ENCODE peak calls at places on chromosomes 2 and 18, in seven cellular contexts. One of them, this sample, is unnamed.

GRCh38 chr2:105803773-105804172 is 59.1 kb downstream of the NCK2 start:
- DNase-seq in body of pancreas: no peak
- DNase-seq in cardiac muscle cell: no peak
- DNase-seq in endothelial cell of umbilical vein: no peak
- DNase-seq in colonic mucosa: no peak
- DNase-seq in transverse colon: no peak
- DNase-seq in tibial artery: no peak
- DNase-seq in this sample: no peak

GRCh38 chr2:220334210-220334609 is 706.8 kb downstream of the SLC4A3 start:
- DNase-seq in body of pancreas: no peak
- DNase-seq in cardiac muscle cell: peak; percentile 12
- DNase-seq in endothelial cell of umbilical vein: no peak
- DNase-seq in colonic mucosa: no peak
- DNase-seq in transverse colon: no peak
- DNase-seq in tibial artery: no peak
- DNase-seq in this sample: no peak

GRCh38 chr2:36322108-36322507 is 33.5 kb upstream of the CRIM1 start:
- DNase-seq in body of pancreas: no peak
- DNase-seq in cardiac muscle cell: peak; percentile 53
- DNase-seq in endothelial cell of umbilical vein: peak; percentile 70
- DNase-seq in colonic mucosa: no peak
- DNase-seq in transverse colon: no peak
- DNase-seq in tibial artery: no peak
- DNase-seq in this sample: no peak

GRCh38 chr2:81481994-81482368 is 1177.4 kb upstream of the LRRTM1 start:
- DNase-seq in body of pancreas: no peak
- DNase-seq in cardiac muscle cell: peak; percentile 0
- DNase-seq in endothelial cell of umbilical vein: no peak
- DNase-seq in colonic mucosa: no peak
- DNase-seq in transverse colon: no peak
- DNase-seq in tibial artery: no peak
- DNase-seq in this sample: no peak

GRCh38 chr2:121565389-121566250 is 34.9 kb downstream of the RNU4ATAC start:
- DNase-seq in body of pancreas: no peak
- DNase-seq in cardiac muscle cell: no peak
- DNase-seq in endothelial cell of umbilical vein: no peak
- DNase-seq in colonic mucosa: no peak
- DNase-seq in transverse colon: no peak
- DNase-seq in tibial artery: no peak
- DNase-seq in this sample: no peak

GRCh38 chr18:36960038-36960437 is 131.1 kb downstream of the KIAA1328 start:
- DNase-seq in body of pancreas: no peak
- DNase-seq in cardiac muscle cell: no peak
- DNase-seq in endothelial cell of umbilical vein: no peak
- DNase-seq in colonic mucosa: no peak
- DNase-seq in transverse colon: no peak
- DNase-seq in tibial artery: no peak
- DNase-seq in this sample: no peak

GRCh38 chr2:15038373-15039364 is 406.2 kb downstream of the LRATD1 start:
- DNase-seq in body of pancreas: no peak
- DNase-seq in cardiac muscle cell: no peak
- DNase-seq in endothelial cell of umbilical vein: no peak
- DNase-seq in colonic mucosa: no peak
- DNase-seq in transverse colon: no peak
- DNase-seq in tibial artery: no peak
- DNase-seq in this sample: no peak

GRCh38 chr2:149166958-149167810 is 128.7 kb downstream of the LYPD6B start:
- DNase-seq in body of pancreas: no peak
- DNase-seq in cardiac muscle cell: peak; percentile 26
- DNase-seq in endothelial cell of umbilical vein: no peak
- DNase-seq in colonic mucosa: no peak
- DNase-seq in transverse colon: no peak
- DNase-seq in tibial artery: no peak
- DNase-seq in this sample: no peak

GRCh38 chr2:230942920-230943896 is 18.2 kb upstream of the GPR55 start:
- DNase-seq in body of pancreas: no peak
- DNase-seq in cardiac muscle cell: peak; percentile 46
- DNase-seq in endothelial cell of umbilical vein: no peak
- DNase-seq in colonic mucosa: no peak
- DNase-seq in transverse colon: peak; percentile 38
- DNase-seq in tibial artery: no peak
- DNase-seq in this sample: no peak

GRCh38 chr2:130963849-130964793 is 127.4 kb downstream of the ARHGEF4 start:
- DNase-seq in body of pancreas: no peak
- DNase-seq in cardiac muscle cell: peak; percentile 15
- DNase-seq in endothelial cell of umbilical vein: no peak
- DNase-seq in colonic mucosa: no peak
- DNase-seq in transverse colon: no peak
- DNase-seq in tibial artery: no peak
- DNase-seq in this sample: no peak

GRCh38 chr2:57696016-57696415 is 350.6 kb upstream of the VRK2 start:
- DNase-seq in body of pancreas: no peak
- DNase-seq in cardiac muscle cell: no peak
- DNase-seq in endothelial cell of umbilical vein: no peak
- DNase-seq in colonic mucosa: no peak
- DNase-seq in transverse colon: no peak
- DNase-seq in tibial artery: no peak
- DNase-seq in this sample: no peak

GRCh38 chr18:69874058-69874457 is 73.6 kb downstream of the CD226 start:
- DNase-seq in body of pancreas: no peak
- DNase-seq in cardiac muscle cell: peak; percentile 69
- DNase-seq in endothelial cell of umbilical vein: no peak
- DNase-seq in colonic mucosa: no peak
- DNase-seq in transverse colon: no peak
- DNase-seq in tibial artery: no peak
- DNase-seq in this sample: no peak

GRCh38 chr2:19936979-19937378 is 35.2 kb upstream of the TTC32 start:
- DNase-seq in body of pancreas: no peak
- DNase-seq in cardiac muscle cell: no peak
- DNase-seq in endothelial cell of umbilical vein: no peak
- DNase-seq in colonic mucosa: no peak
- DNase-seq in transverse colon: no peak
- DNase-seq in tibial artery: no peak
- DNase-seq in this sample: no peak

GRCh38 chr2:65313126-65313953 is 85.7 kb downstream of the ACTR2 start:
- DNase-seq in body of pancreas: no peak
- DNase-seq in cardiac muscle cell: peak; percentile 16
- DNase-seq in endothelial cell of umbilical vein: no peak
- DNase-seq in colonic mucosa: no peak
- DNase-seq in transverse colon: no peak
- DNase-seq in tibial artery: no peak
- DNase-seq in this sample: no peak

GRCh38 chr2:32067549-32067948 is 4.2 kb downstream of the SPAST start:
- DNase-seq in body of pancreas: no peak
- DNase-seq in cardiac muscle cell: no peak
- DNase-seq in endothelial cell of umbilical vein: no peak
- DNase-seq in colonic mucosa: no peak
- DNase-seq in transverse colon: no peak
- DNase-seq in tibial artery: no peak
- DNase-seq in this sample: no peak

GRCh38 chr2:240759454-240759853 is 60.6 kb downstream of the KIF1A start:
- DNase-seq in body of pancreas: no peak
- DNase-seq in cardiac muscle cell: no peak
- DNase-seq in endothelial cell of umbilical vein: no peak
- DNase-seq in colonic mucosa: no peak
- DNase-seq in transverse colon: no peak
- DNase-seq in tibial artery: no peak
- DNase-seq in this sample: no peak

GRCh38 chr2:197121255-197121654 is 189.3 kb downstream of the ANKRD44 start:
- DNase-seq in body of pancreas: no peak
- DNase-seq in cardiac muscle cell: no peak
- DNase-seq in endothelial cell of umbilical vein: no peak
- DNase-seq in colonic mucosa: no peak
- DNase-seq in transverse colon: no peak
- DNase-seq in tibial artery: no peak
- DNase-seq in this sample: no peak

GRCh38 chr18:76338088-76338487 is 157.0 kb downstream of the ZNF516 start:
- DNase-seq in body of pancreas: no peak
- DNase-seq in cardiac muscle cell: no peak
- DNase-seq in endothelial cell of umbilical vein: no peak
- DNase-seq in colonic mucosa: no peak
- DNase-seq in transverse colon: no peak
- DNase-seq in tibial artery: no peak
- DNase-seq in this sample: no peak

GRCh38 chr2:66874411-66874810 is 439.5 kb downstream of the MEIS1 start:
- DNase-seq in body of pancreas: no peak
- DNase-seq in cardiac muscle cell: no peak
- DNase-seq in endothelial cell of umbilical vein: no peak
- DNase-seq in colonic mucosa: no peak
- DNase-seq in transverse colon: no peak
- DNase-seq in tibial artery: no peak
- DNase-seq in this sample: no peak

DNA sequence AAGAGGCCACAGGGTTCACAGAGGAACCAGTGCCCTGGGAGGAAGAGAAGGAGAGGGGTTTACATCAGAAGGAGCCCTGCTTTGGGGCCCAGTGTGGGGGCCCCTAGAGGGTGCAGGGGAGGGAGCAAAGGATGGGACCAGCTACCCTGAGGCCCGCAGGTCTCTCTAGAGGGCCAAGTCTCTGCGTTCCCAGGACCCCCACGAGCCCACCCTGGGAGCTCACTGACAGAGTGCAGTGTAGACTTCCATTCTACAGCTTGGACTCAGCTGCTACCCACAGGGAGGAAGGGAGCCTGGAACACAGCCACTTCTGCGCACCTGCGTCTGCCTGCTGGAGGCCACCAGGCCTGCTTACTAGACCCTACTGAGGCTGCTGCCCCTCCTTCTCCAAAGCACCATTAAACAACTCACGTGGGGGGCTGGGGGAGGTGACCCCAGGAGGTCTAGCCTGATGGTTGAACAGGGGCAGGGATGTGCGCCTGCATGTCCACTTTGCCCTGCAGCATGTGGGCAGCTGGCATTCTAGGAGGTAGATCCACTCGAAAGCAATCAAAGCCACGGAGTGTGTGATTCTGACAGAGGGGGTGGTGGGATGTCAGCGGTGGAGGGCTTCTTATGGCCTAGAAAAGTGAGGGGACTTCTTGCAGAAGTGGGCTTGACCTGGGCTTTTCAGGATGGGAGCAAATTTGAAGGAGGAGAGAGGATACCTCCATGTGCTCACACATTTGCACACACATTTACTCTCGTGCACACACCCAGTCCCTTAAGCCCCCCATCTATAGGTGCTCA is 90.2 kb downstream of the ZFP36L2 start:
- DNase-seq in body of pancreas: no peak
- DNase-seq in cardiac muscle cell: no peak
- DNase-seq in endothelial cell of umbilical vein: no peak
- DNase-seq in colonic mucosa: no peak
- DNase-seq in transverse colon: no peak
- DNase-seq in tibial artery: no peak
- DNase-seq in this sample: no peak
- H3K4me1 ChIP-seq in body of pancreas: peaks cover 20% of the 10 kb centered on the region
- H3K4me1 ChIP-seq in cardiac muscle cell: no peaks in the 10 kb centered on the region
- H3K4me1 ChIP-seq in endothelial cell of umbilical vein: peaks cover 12% of the 10 kb centered on the region
- H3K4me1 ChIP-seq in colonic mucosa: peaks cover 32% of the 10 kb centered on the region
- H3K4me1 ChIP-seq in transverse colon: peaks cover 64% of the 10 kb centered on the region
- H3K4me1 ChIP-seq in tibial artery: peaks cover 2% of the 10 kb centered on the region
- H3K4me1 ChIP-seq in this sample: no peaks in the 10 kb centered on the region

DNA sequence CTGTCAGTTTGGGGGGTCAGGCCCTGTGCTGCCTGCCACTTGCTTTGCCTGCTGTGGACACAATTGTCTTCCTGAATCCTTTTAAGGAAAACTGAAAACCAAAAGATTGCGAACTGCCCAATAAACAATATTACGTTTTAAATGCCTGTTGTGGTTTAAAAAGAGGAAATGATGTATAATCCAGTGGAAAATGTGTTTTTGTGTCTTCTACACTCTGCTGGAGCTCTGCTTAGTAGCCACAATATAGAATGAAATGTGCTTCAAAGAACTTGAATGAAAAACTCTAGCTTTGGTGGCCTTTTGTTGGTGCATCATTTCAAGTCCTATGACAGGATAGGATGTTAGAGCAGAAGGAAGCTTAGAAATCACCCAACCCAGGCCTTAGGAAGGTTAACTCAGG is 23.2 kb upstream of the CABYR start:
- DNase-seq in body of pancreas: no peak
- DNase-seq in cardiac muscle cell: no peak
- DNase-seq in endothelial cell of umbilical vein: no peak
- DNase-seq in colonic mucosa: no peak
- DNase-seq in transverse colon: no peak
- DNase-seq in tibial artery: no peak
- DNase-seq in this sample: no peak
- TF ChIP-seq CTCF in body of pancreas: no peak
- TF ChIP-seq CTCF in cardiac muscle cell: no peak
- TF ChIP-seq CTCF in endothelial cell of umbilical vein: no peak
- TF ChIP-seq CTCF in colonic mucosa: no peak
- TF ChIP-seq CTCF in transverse colon: no peak
- TF ChIP-seq CTCF in tibial artery: no peak
- TF ChIP-seq CTCF in this sample: no peak

DNA sequence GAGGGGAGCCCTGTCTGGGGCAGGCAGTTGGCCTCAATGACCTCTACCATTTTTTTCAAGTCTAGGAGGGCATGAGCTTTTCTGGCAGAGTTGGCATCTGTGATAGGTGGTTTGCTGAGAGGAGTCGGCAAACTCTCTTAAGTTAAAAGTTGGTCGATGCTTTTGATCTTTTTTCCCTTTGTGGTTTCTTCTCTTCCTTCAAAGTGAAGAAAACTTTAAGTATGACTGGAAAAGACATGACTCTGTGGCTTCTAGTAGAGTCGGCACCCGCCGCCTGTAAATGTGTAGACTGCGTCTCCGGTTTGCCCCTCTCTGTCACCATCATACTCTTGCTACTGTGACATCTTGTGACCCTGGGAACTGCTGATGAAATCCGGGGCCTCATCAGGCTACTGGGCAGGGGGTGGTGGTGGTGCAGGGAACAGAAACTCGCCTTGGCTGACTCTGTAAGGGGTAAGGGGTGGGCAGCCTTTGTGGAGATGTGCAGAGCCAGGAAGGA is 21.1 kb downstream of the INPP5D start:
- DNase-seq in body of pancreas: no peak
- DNase-seq in cardiac muscle cell: no peak
- DNase-seq in endothelial cell of umbilical vein: no peak
- DNase-seq in colonic mucosa: no peak
- DNase-seq in transverse colon: no peak
- DNase-seq in tibial artery: no peak
- DNase-seq in this sample: no peak
- H3K4me1 ChIP-seq in body of pancreas: peaks cover 8% of the 10 kb centered on the region
- H3K4me1 ChIP-seq in cardiac muscle cell: no peaks in the 10 kb centered on the region
- H3K4me1 ChIP-seq in endothelial cell of umbilical vein: peaks cover 40% of the 10 kb centered on the region
- H3K4me1 ChIP-seq in colonic mucosa: no peaks in the 10 kb centered on the region
- H3K4me1 ChIP-seq in transverse colon: peaks cover 75% of the 10 kb centered on the region
- H3K4me1 ChIP-seq in tibial artery: no peaks in the 10 kb centered on the region
- H3K4me1 ChIP-seq in this sample: peaks cover 12% of the 10 kb centered on the region

GRCh38 chr2:161250864-161251436 is 57.3 kb upstream of the PSMD14 start:
- DNase-seq in body of pancreas: no peak
- DNase-seq in cardiac muscle cell: peak; percentile 52
- DNase-seq in endothelial cell of umbilical vein: peak; percentile 73
- DNase-seq in colonic mucosa: no peak
- DNase-seq in transverse colon: no peak
- DNase-seq in tibial artery: no peak
- DNase-seq in this sample: no peak
- TF ChIP-seq CTCF in body of pancreas: peak; percentile 52
- TF ChIP-seq CTCF in cardiac muscle cell: peak; percentile 63
- TF ChIP-seq CTCF in endothelial cell of umbilical vein: peak; percentile 46
- TF ChIP-seq CTCF in colonic mucosa: peak; percentile 36
- TF ChIP-seq CTCF in transverse colon: peak; percentile 41
- TF ChIP-seq CTCF in tibial artery: no peak
- TF ChIP-seq CTCF in this sample: peak; percentile 28

DNA sequence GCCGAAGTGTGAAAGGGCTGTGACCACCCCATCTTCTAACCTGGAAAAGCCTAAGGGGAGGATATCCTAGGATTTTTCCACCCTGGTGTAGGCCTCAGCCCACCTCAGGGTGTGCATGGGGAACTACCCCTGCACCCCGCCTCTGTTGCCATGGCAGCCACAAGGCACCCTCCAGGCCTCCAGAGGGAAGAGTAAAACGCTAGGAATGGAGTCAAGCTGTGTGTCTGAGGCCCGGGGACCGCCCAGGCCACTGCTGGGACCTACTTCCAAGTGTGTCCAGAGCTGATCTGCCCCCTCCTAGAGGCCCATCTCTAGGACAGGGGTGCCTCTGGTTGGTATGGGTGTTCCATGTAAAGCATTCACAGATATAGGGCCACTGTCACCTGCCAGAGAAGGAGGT is 86.7 kb downstream of the PLB1 start:
- DNase-seq in body of pancreas: no peak
- DNase-seq in cardiac muscle cell: no peak
- DNase-seq in endothelial cell of umbilical vein: no peak
- DNase-seq in colonic mucosa: no peak
- DNase-seq in transverse colon: no peak
- DNase-seq in tibial artery: no peak
- DNase-seq in this sample: no peak
- H3K4me1 ChIP-seq in body of pancreas: no peaks in the 10 kb centered on the region
- H3K4me1 ChIP-seq in cardiac muscle cell: no peaks in the 10 kb centered on the region
- H3K4me1 ChIP-seq in endothelial cell of umbilical vein: peaks cover 18% of the 10 kb centered on the region
- H3K4me1 ChIP-seq in colonic mucosa: no peaks in the 10 kb centered on the region
- H3K4me1 ChIP-seq in transverse colon: peaks cover 7% of the 10 kb centered on the region
- H3K4me1 ChIP-seq in tibial artery: peaks cover 18% of the 10 kb centered on the region
- H3K4me1 ChIP-seq in this sample: peaks cover 2% of the 10 kb centered on the region

This sample was measured in lung.